ENCODE peak calls at places on chromosomes 6 and 20, in four cellular contexts. One of them, this sample, is unnamed.

GRCh38 chr6:80938131-80938530 is 814.4 kb downstream of the TENT5A start:
- DNase-seq in mucosa of descending colon: no peak
- DNase-seq in fibroblast of the aortic adventitia: no peak
- DNase-seq in PC-9: no peak
- DNase-seq in this sample: no peak

GRCh38 chr6:34463299-34463698 is 2.6 kb upstream of the PACSIN1 start:
- DNase-seq in mucosa of descending colon: no peak
- DNase-seq in fibroblast of the aortic adventitia: no peak
- DNase-seq in PC-9: no peak
- DNase-seq in this sample: no peak

GRCh38 chr20:39019805-39020325 is 57.7 kb downstream of the DHX35 start:
- DNase-seq in mucosa of descending colon: no peak
- DNase-seq in fibroblast of the aortic adventitia: peak; percentile 9
- DNase-seq in PC-9: no peak
- DNase-seq in this sample: no peak

GRCh38 chr20:23655551-23656211 is 17.9 kb upstream of the CST3 start:
- DNase-seq in mucosa of descending colon: no peak
- DNase-seq in fibroblast of the aortic adventitia: peak; percentile 50
- DNase-seq in PC-9: no peak
- DNase-seq in this sample: no peak

GRCh38 chr6:62285612-62286469 is at the start of gene KHDRBS2:
- DNase-seq in mucosa of descending colon: peak; percentile 94
- DNase-seq in fibroblast of the aortic adventitia: no peak
- DNase-seq in PC-9: no peak
- DNase-seq in this sample: peak; percentile 85

GRCh38 chr6:118886641-118887040 is 7.3 kb upstream of the ASF1A start:
- DNase-seq in mucosa of descending colon: no peak
- DNase-seq in fibroblast of the aortic adventitia: no peak
- DNase-seq in PC-9: no peak
- DNase-seq in this sample: no peak

GRCh38 chr6:126657556-126658129 is 317.7 kb downstream of the CENPW start:
- DNase-seq in mucosa of descending colon: peak; percentile 53
- DNase-seq in fibroblast of the aortic adventitia: peak; percentile 91
- DNase-seq in PC-9: peak; percentile 48
- DNase-seq in this sample: peak; percentile 21

GRCh38 chr20:36852187-36852586 is 23.8 kb upstream of the TLDC2 start:
- DNase-seq in mucosa of descending colon: no peak
- DNase-seq in fibroblast of the aortic adventitia: no peak
- DNase-seq in PC-9: no peak
- DNase-seq in this sample: peak; percentile 76

GRCh38 chr20:58192567-58192966 is 35.9 kb downstream of the ANKRD60 start:
- DNase-seq in mucosa of descending colon: no peak
- DNase-seq in fibroblast of the aortic adventitia: no peak
- DNase-seq in PC-9: no peak
- DNase-seq in this sample: peak; percentile 60

GRCh38 chr6:26394289-26394688 is 7.8 kb upstream of the BTN3A1 start:
- DNase-seq in mucosa of descending colon: peak; percentile 24
- DNase-seq in fibroblast of the aortic adventitia: peak; percentile 83
- DNase-seq in PC-9: peak; percentile 77
- DNase-seq in this sample: no peak

GRCh38 chr6:71333700-71334099 is 45.1 kb downstream of the OGFRL1 start:
- DNase-seq in mucosa of descending colon: no peak
- DNase-seq in fibroblast of the aortic adventitia: peak; percentile 94
- DNase-seq in PC-9: peak; percentile 68
- DNase-seq in this sample: no peak

GRCh38 chr20:35290186-35290886 is 1.9 kb downstream of the FAM83C start:
- DNase-seq in mucosa of descending colon: no peak
- DNase-seq in fibroblast of the aortic adventitia: no peak
- DNase-seq in PC-9: no peak
- DNase-seq in this sample: no peak
- TF ChIP-seq CTCF in mucosa of descending colon: no peak
- TF ChIP-seq CTCF in fibroblast of the aortic adventitia: no peak
- TF ChIP-seq CTCF in PC-9: no peak
- TF ChIP-seq CTCF in this sample: no peak

DNA sequence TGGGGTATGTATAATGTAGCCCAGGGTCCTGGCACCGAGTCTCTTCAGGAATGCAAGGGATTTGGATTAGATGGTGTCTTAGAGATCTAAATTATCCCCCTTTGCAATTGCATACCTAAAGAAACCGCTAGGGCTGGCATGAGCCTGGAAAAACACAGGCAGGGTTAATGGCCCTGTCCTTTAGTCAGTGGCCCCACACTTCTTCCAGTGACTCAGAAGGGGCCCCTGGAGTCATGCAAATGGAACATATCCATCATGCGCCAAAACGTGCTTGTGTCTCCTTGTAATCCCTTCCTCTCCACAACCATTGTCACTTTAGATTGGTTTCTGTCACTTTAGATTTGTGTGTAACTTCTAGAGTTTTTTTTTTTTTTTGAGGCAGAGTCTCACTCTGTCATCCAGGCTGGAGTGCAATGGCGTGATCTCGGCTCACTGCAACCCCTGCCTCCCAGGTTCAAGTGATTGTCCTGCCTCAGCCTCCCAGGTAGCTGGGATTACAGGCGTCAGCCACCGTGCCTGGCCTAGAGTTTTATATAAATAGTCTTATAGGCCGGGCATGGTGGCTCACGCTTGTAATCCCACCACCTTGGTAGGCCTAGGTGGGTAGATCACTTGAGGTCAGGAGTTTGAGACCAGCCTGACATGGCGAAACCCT is 8.7 kb upstream of the MYBL2 start:
- DNase-seq in mucosa of descending colon: no peak
- DNase-seq in fibroblast of the aortic adventitia: no peak
- DNase-seq in PC-9: peak; percentile 67
- DNase-seq in this sample: no peak
- TF ChIP-seq CTCF in mucosa of descending colon: no peak
- TF ChIP-seq CTCF in fibroblast of the aortic adventitia: no peak
- TF ChIP-seq CTCF in PC-9: peak; percentile 20
- TF ChIP-seq CTCF in this sample: no peak

GRCh38 chr6:32885698-32886286 is 31.8 kb downstream of the PSMB9 start:
- DNase-seq in mucosa of descending colon: no peak
- DNase-seq in fibroblast of the aortic adventitia: peak; percentile 87
- DNase-seq in PC-9: peak; percentile 54
- DNase-seq in this sample: peak; percentile 66
- TF ChIP-seq CTCF in mucosa of descending colon: peak; percentile 10
- TF ChIP-seq CTCF in fibroblast of the aortic adventitia: peak; percentile 50
- TF ChIP-seq CTCF in PC-9: peak; percentile 82
- TF ChIP-seq CTCF in this sample: peak; percentile 44

GRCh38 chr6:5827061-5828037 is 179.4 kb downstream of the NRN1 start:
- DNase-seq in mucosa of descending colon: no peak
- DNase-seq in fibroblast of the aortic adventitia: no peak
- DNase-seq in PC-9: no peak
- DNase-seq in this sample: no peak
- TF ChIP-seq CTCF in mucosa of descending colon: no peak
- TF ChIP-seq CTCF in fibroblast of the aortic adventitia: no peak
- TF ChIP-seq CTCF in PC-9: no peak
- TF ChIP-seq CTCF in this sample: no peak